ENCODE peak calls at places on chromosomes 1 and 21, in ten cellular contexts. One of them, this sample, is unnamed.

GRCh38 chr1:32786856-32787255 is 30.3 kb downstream of the YARS1 start:
- DNase-seq in prostate gland: no peak
- DNase-seq in PC-9: no peak
- DNase-seq in AG04450: no peak
- DNase-seq in left ventricle myocardium inferior: no peak
- DNase-seq in effector memory CD4-positive, alpha-beta T cell: no peak
- DNase-seq in heart left ventricle: no peak
- DNase-seq in tibial nerve: no peak
- DNase-seq in cardiac muscle cell: peak
- DNase-seq in MM.1S: peak
- DNase-seq in this sample: no peak

GRCh38 chr21:44932366-44933181 is 7.3 kb upstream of the SLX9 start:
- DNase-seq in prostate gland: no peak
- DNase-seq in PC-9: peak
- DNase-seq in AG04450: no peak
- DNase-seq in left ventricle myocardium inferior: peak
- DNase-seq in effector memory CD4-positive, alpha-beta T cell: peak
- DNase-seq in heart left ventricle: no peak
- DNase-seq in tibial nerve: no peak
- DNase-seq in cardiac muscle cell: peak
- DNase-seq in MM.1S: no peak
- DNase-seq in this sample: peak

GRCh38 chr1:164617607-164618564 is 58.9 kb downstream of the PBX1 start:
- DNase-seq in prostate gland: no peak
- DNase-seq in PC-9: no peak
- DNase-seq in AG04450: no peak
- DNase-seq in left ventricle myocardium inferior: no peak
- DNase-seq in effector memory CD4-positive, alpha-beta T cell: no peak
- DNase-seq in heart left ventricle: no peak
- DNase-seq in tibial nerve: peak
- DNase-seq in cardiac muscle cell: peak
- DNase-seq in MM.1S: peak
- DNase-seq in this sample: no peak

GRCh38 chr21:36478941-36479340 is 981 bp downstream of the CLDN14 start:
- DNase-seq in prostate gland: no peak
- DNase-seq in PC-9: no peak
- DNase-seq in AG04450: no peak
- DNase-seq in left ventricle myocardium inferior: no peak
- DNase-seq in effector memory CD4-positive, alpha-beta T cell: no peak
- DNase-seq in heart left ventricle: no peak
- DNase-seq in tibial nerve: no peak
- DNase-seq in cardiac muscle cell: peak
- DNase-seq in MM.1S: no peak
- DNase-seq in this sample: no peak

GRCh38 chr1:226083303-226084101 is 21.0 kb downstream of the H3-3A start:
- DNase-seq in prostate gland: peak
- DNase-seq in PC-9: peak
- DNase-seq in AG04450: no peak
- DNase-seq in left ventricle myocardium inferior: peak
- DNase-seq in effector memory CD4-positive, alpha-beta T cell: peak
- DNase-seq in heart left ventricle: peak
- DNase-seq in tibial nerve: peak
- DNase-seq in cardiac muscle cell: peak
- DNase-seq in MM.1S: peak
- DNase-seq in this sample: peak

GRCh38 chr1:225754940-225755635 is 22.5 kb upstream of the SRP9 start:
- DNase-seq in prostate gland: no peak
- DNase-seq in PC-9: peak
- DNase-seq in AG04450: peak
- DNase-seq in left ventricle myocardium inferior: no peak
- DNase-seq in effector memory CD4-positive, alpha-beta T cell: no peak
- DNase-seq in heart left ventricle: peak
- DNase-seq in tibial nerve: no peak
- DNase-seq in cardiac muscle cell: peak
- DNase-seq in MM.1S: no peak
- DNase-seq in this sample: no peak

GRCh38 chr1:71592646-71593274 is 511.9 kb upstream of the ZRANB2 start:
- DNase-seq in prostate gland: no peak
- DNase-seq in PC-9: no peak
- DNase-seq in AG04450: no peak
- DNase-seq in left ventricle myocardium inferior: no peak
- DNase-seq in effector memory CD4-positive, alpha-beta T cell: no peak
- DNase-seq in heart left ventricle: no peak
- DNase-seq in tibial nerve: no peak
- DNase-seq in cardiac muscle cell: peak
- DNase-seq in MM.1S: no peak
- DNase-seq in this sample: no peak

GRCh38 chr1:31259746-31260145 is 20.1 kb upstream of the NKAIN1 start:
- DNase-seq in prostate gland: no peak
- DNase-seq in PC-9: no peak
- DNase-seq in AG04450: no peak
- DNase-seq in left ventricle myocardium inferior: no peak
- DNase-seq in effector memory CD4-positive, alpha-beta T cell: no peak
- DNase-seq in heart left ventricle: no peak
- DNase-seq in tibial nerve: no peak
- DNase-seq in cardiac muscle cell: no peak
- DNase-seq in MM.1S: no peak
- DNase-seq in this sample: no peak

GRCh38 chr1:36872858-36873257 is 161.5 kb downstream of the GRIK3 start:
- DNase-seq in prostate gland: no peak
- DNase-seq in PC-9: no peak
- DNase-seq in AG04450: no peak
- DNase-seq in left ventricle myocardium inferior: no peak
- DNase-seq in effector memory CD4-positive, alpha-beta T cell: no peak
- DNase-seq in heart left ventricle: no peak
- DNase-seq in tibial nerve: no peak
- DNase-seq in cardiac muscle cell: no peak
- DNase-seq in MM.1S: no peak
- DNase-seq in this sample: no peak

GRCh38 chr1:61941794-61942193 is 199.5 kb downstream of the PATJ start:
- DNase-seq in prostate gland: no peak
- DNase-seq in PC-9: no peak
- DNase-seq in AG04450: no peak
- DNase-seq in left ventricle myocardium inferior: no peak
- DNase-seq in effector memory CD4-positive, alpha-beta T cell: no peak
- DNase-seq in heart left ventricle: no peak
- DNase-seq in tibial nerve: no peak
- DNase-seq in cardiac muscle cell: no peak
- DNase-seq in MM.1S: no peak
- DNase-seq in this sample: no peak

GRCh38 chr1:166165661-166166399 is 971 bp downstream of the FAM78B start:
- DNase-seq in prostate gland: peak
- DNase-seq in PC-9: no peak
- DNase-seq in AG04450: no peak
- DNase-seq in left ventricle myocardium inferior: no peak
- DNase-seq in effector memory CD4-positive, alpha-beta T cell: no peak
- DNase-seq in heart left ventricle: peak
- DNase-seq in tibial nerve: peak
- DNase-seq in cardiac muscle cell: no peak
- DNase-seq in MM.1S: no peak
- DNase-seq in this sample: no peak

GRCh38 chr1:95386371-95386770 is 152.4 kb downstream of the RWDD3 start:
- DNase-seq in prostate gland: no peak
- DNase-seq in PC-9: no peak
- DNase-seq in AG04450: no peak
- DNase-seq in left ventricle myocardium inferior: no peak
- DNase-seq in effector memory CD4-positive, alpha-beta T cell: no peak
- DNase-seq in heart left ventricle: no peak
- DNase-seq in tibial nerve: no peak
- DNase-seq in cardiac muscle cell: no peak
- DNase-seq in MM.1S: no peak
- DNase-seq in this sample: no peak

GRCh38 chr1:192807968-192808587 is 761 bp upstream of the RGS2 start:
- DNase-seq in prostate gland: peak
- DNase-seq in PC-9: no peak
- DNase-seq in AG04450: no peak
- DNase-seq in left ventricle myocardium inferior: no peak
- DNase-seq in effector memory CD4-positive, alpha-beta T cell: no peak
- DNase-seq in heart left ventricle: no peak
- DNase-seq in tibial nerve: no peak
- DNase-seq in cardiac muscle cell: peak
- DNase-seq in MM.1S: no peak
- DNase-seq in this sample: peak

GRCh38 chr1:232621050-232621449 is 8.9 kb downstream of the SIPA1L2 start:
- DNase-seq in prostate gland: no peak
- DNase-seq in PC-9: no peak
- DNase-seq in AG04450: no peak
- DNase-seq in left ventricle myocardium inferior: no peak
- DNase-seq in effector memory CD4-positive, alpha-beta T cell: no peak
- DNase-seq in heart left ventricle: no peak
- DNase-seq in tibial nerve: no peak
- DNase-seq in cardiac muscle cell: no peak
- DNase-seq in MM.1S: no peak
- DNase-seq in this sample: no peak

GRCh38 chr1:232622378-232622777 is 7.6 kb downstream of the SIPA1L2 start:
- DNase-seq in prostate gland: no peak
- DNase-seq in PC-9: no peak
- DNase-seq in AG04450: no peak
- DNase-seq in left ventricle myocardium inferior: no peak
- DNase-seq in effector memory CD4-positive, alpha-beta T cell: no peak
- DNase-seq in heart left ventricle: no peak
- DNase-seq in tibial nerve: no peak
- DNase-seq in cardiac muscle cell: no peak
- DNase-seq in MM.1S: no peak
- DNase-seq in this sample: no peak

GRCh38 chr1:232617237-232617636 is 12.7 kb downstream of the SIPA1L2 start:
- DNase-seq in prostate gland: no peak
- DNase-seq in PC-9: no peak
- DNase-seq in AG04450: no peak
- DNase-seq in left ventricle myocardium inferior: no peak
- DNase-seq in effector memory CD4-positive, alpha-beta T cell: no peak
- DNase-seq in heart left ventricle: no peak
- DNase-seq in tibial nerve: no peak
- DNase-seq in cardiac muscle cell: no peak
- DNase-seq in MM.1S: no peak
- DNase-seq in this sample: no peak

GRCh38 chr1:232622981-232623380 is 7.0 kb downstream of the SIPA1L2 start:
- DNase-seq in prostate gland: no peak
- DNase-seq in PC-9: no peak
- DNase-seq in AG04450: no peak
- DNase-seq in left ventricle myocardium inferior: no peak
- DNase-seq in effector memory CD4-positive, alpha-beta T cell: no peak
- DNase-seq in heart left ventricle: no peak
- DNase-seq in tibial nerve: no peak
- DNase-seq in cardiac muscle cell: no peak
- DNase-seq in MM.1S: no peak
- DNase-seq in this sample: no peak

GRCh38 chr1:232620356-232620841 is 9.5 kb downstream of the SIPA1L2 start:
- DNase-seq in prostate gland: peak
- DNase-seq in PC-9: no peak
- DNase-seq in AG04450: no peak
- DNase-seq in left ventricle myocardium inferior: peak
- DNase-seq in effector memory CD4-positive, alpha-beta T cell: no peak
- DNase-seq in heart left ventricle: peak
- DNase-seq in tibial nerve: peak
- DNase-seq in cardiac muscle cell: peak
- DNase-seq in MM.1S: no peak
- DNase-seq in this sample: no peak
- H3K4me3 ChIP-seq in prostate gland: no peak
- H3K4me3 ChIP-seq in PC-9: no peak
- H3K4me3 ChIP-seq in AG04450: no peak
- H3K4me3 ChIP-seq in left ventricle myocardium inferior: peak
- H3K4me3 ChIP-seq in effector memory CD4-positive, alpha-beta T cell: no peak
- H3K4me3 ChIP-seq in heart left ventricle: peak
- H3K4me3 ChIP-seq in tibial nerve: no peak
- H3K4me3 ChIP-seq in cardiac muscle cell: no peak
- H3K4me3 ChIP-seq in MM.1S: no peak
- H3K4me3 ChIP-seq in this sample: no peak

GRCh38 chr1:22053861-22054770 is 1.6 kb downstream of the CDC42 start:
- DNase-seq in prostate gland: no peak
- DNase-seq in PC-9: no peak
- DNase-seq in AG04450: no peak
- DNase-seq in left ventricle myocardium inferior: no peak
- DNase-seq in effector memory CD4-positive, alpha-beta T cell: no peak
- DNase-seq in heart left ventricle: no peak
- DNase-seq in tibial nerve: no peak
- DNase-seq in cardiac muscle cell: peak
- DNase-seq in MM.1S: no peak
- DNase-seq in this sample: no peak
- H3K27ac ChIP-seq in prostate gland: peak
- H3K27ac ChIP-seq in PC-9: peak
- H3K27ac ChIP-seq in AG04450: peak
- H3K27ac ChIP-seq in left ventricle myocardium inferior: peak
- H3K27ac ChIP-seq in effector memory CD4-positive, alpha-beta T cell: peak
- H3K27ac ChIP-seq in heart left ventricle: peak
- H3K27ac ChIP-seq in tibial nerve: peak
- H3K27ac ChIP-seq in cardiac muscle cell: peak
- H3K27ac ChIP-seq in MM.1S: peak
- H3K27ac ChIP-seq in this sample: peak

GRCh38 chr1:77989762-77990161 is 10.9 kb upstream of the FUBP1 start:
- DNase-seq in prostate gland: no peak
- DNase-seq in PC-9: no peak
- DNase-seq in AG04450: no peak
- DNase-seq in left ventricle myocardium inferior: no peak
- DNase-seq in effector memory CD4-positive, alpha-beta T cell: no peak
- DNase-seq in heart left ventricle: no peak
- DNase-seq in tibial nerve: no peak
- DNase-seq in cardiac muscle cell: no peak
- DNase-seq in MM.1S: no peak
- DNase-seq in this sample: no peak
- H3K4me3 ChIP-seq in prostate gland: no peak
- H3K4me3 ChIP-seq in PC-9: no peak
- H3K4me3 ChIP-seq in AG04450: no peak
- H3K4me3 ChIP-seq in left ventricle myocardium inferior: no peak
- H3K4me3 ChIP-seq in effector memory CD4-positive, alpha-beta T cell: no peak
- H3K4me3 ChIP-seq in heart left ventricle: no peak
- H3K4me3 ChIP-seq in tibial nerve: no peak
- H3K4me3 ChIP-seq in cardiac muscle cell: no peak
- H3K4me3 ChIP-seq in MM.1S: no peak
- H3K4me3 ChIP-seq in this sample: no peak

DNA sequence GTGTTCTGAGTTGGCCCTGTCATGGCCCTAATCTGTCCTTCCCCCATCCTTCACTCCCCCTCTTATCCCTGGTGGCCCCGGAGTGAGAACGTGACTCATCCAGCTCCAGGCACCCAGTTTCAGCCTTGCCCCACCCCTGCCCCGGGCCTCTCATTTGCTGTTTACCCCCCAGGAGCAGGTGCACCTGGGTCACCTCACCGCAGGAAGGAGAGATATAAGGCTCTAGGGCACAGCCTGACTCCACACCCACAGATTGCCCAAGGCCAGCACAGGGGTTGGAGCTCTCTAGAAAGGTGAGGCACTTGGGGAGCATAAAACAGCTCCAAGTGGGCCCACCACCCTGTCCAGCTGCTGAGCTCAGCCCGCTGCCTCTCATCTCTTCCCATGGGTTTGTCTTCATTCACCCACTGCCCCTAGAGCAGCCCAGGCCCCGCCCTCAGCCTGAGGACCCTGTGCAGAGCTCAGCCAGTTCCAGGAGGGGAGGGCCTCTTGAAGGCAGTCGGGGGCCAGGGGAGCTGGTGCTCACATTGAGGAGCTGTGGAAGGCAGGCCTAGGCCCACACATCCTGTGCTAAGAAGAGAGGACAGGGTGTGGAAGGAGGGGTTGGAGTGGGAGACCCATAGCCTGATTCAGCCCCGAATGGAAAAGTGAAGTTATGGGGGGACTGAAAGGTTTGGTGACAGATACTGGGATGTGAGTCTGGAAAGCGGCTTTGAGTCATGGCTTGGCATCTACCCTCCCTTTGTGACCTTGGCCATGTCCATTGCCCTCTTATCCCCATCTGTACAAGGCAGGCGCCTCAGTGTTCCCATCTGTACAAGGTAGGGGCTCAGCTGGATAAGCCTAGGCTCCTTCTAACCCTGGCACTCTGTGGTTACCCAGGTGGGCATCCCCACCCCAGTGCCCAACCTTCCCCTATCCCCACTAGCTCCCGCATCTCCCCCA is 16.1 kb upstream of the GPR37L1 start:
- DNase-seq in prostate gland: no peak
- DNase-seq in PC-9: peak
- DNase-seq in AG04450: no peak
- DNase-seq in left ventricle myocardium inferior: no peak
- DNase-seq in effector memory CD4-positive, alpha-beta T cell: no peak
- DNase-seq in heart left ventricle: no peak
- DNase-seq in tibial nerve: no peak
- DNase-seq in cardiac muscle cell: no peak
- DNase-seq in MM.1S: peak
- DNase-seq in this sample: no peak
- H3K27ac ChIP-seq in prostate gland: peak
- H3K27ac ChIP-seq in PC-9: peak
- H3K27ac ChIP-seq in AG04450: no peak
- H3K27ac ChIP-seq in left ventricle myocardium inferior: peak
- H3K27ac ChIP-seq in effector memory CD4-positive, alpha-beta T cell: no peak
- H3K27ac ChIP-seq in heart left ventricle: peak
- H3K27ac ChIP-seq in tibial nerve: peak
- H3K27ac ChIP-seq in cardiac muscle cell: peak
- H3K27ac ChIP-seq in MM.1S: peak
- H3K27ac ChIP-seq in this sample: no peak

This sample was measured in CD8-positive, alpha-beta T cell.